ENCODE peak calls at places on chromosome 22, in four cellular contexts. G is endothelial cell, N is brain microvascular endothelial cell, C is CD14-positive monocyte. S is an unnamed sample.

GRCh38 chr22:44685384-44686056 is 16.5 kb upstream of the PRR5 start:
- DNase-seq in N (peak), C (peak), G (no peak), S (no peak)

GRCh38 chr22:44985906-44986527 is 23.8 kb downstream of the PHF21B start:
- DNase-seq in C (no peak), G (no peak), N (no peak), S (no peak)

GRCh38 chr22:31346733-31347250 is 646 bp upstream of the PATZ1 start:
- DNase-seq in N (no peak), C (no peak), G (peak), S (no peak)

GRCh38 chr22:41557401-41558240 is 3.2 kb upstream of the CSDC2 start:
- DNase-seq in C (no peak), N (peak), G (no peak), S (no peak)

GRCh38 chr22:16131918-16132317 is 442.1 kb downstream of the POTEH start:
- DNase-seq in C (no peak), N (no peak), G (no peak), S (peak)

GRCh38 chr22:42320463-42321416 is 50.3 kb upstream of the TCF20 start:
- DNase-seq in N (no peak), G (no peak), C (no peak), S (no peak)

GRCh38 chr22:19877626-19878339 is 23.1 kb upstream of the GNB1L start:
- DNase-seq in C (peak), G (no peak), N (peak), S (peak)

GRCh38 chr22:20741634-20742581 is 32.0 kb upstream of the SERPIND1 start:
- DNase-seq in C (no peak), G (peak), N (peak), S (no peak)

GRCh38 chr22:27045103-27045940 is 387.9 kb downstream of the MIAT start:
- DNase-seq in N (peak), C (no peak), G (no peak), S (no peak)

GRCh38 chr22:50304528-50305392 is 2.7 kb downstream of the PLXNB2 start:
- DNase-seq in N (no peak), G (no peak), C (peak), S (no peak)

GRCh38 chr22:44516841-44517240 is 18.8 kb upstream of the RTL6 start:
- DNase-seq in N (no peak), G (no peak), C (no peak), S (no peak)

GRCh38 chr22:44347098-44347497 is 34.3 kb upstream of the SHISAL1 start:
- DNase-seq in C (no peak), N (peak), G (no peak), S (no peak)

GRCh38 chr22:20219667-20220628 is 48.2 kb downstream of the RTN4R start:
- DNase-seq in C (no peak), N (no peak), G (no peak), S (no peak)

GRCh38 chr22:28394711-28395110 is 284.9 kb downstream of the TTC28 start:
- DNase-seq in G (no peak), C (no peak), N (no peak), S (no peak)

GRCh38 chr22:31488346-31488883 is 1.2 kb downstream of the EIF4ENIF1 start:
- DNase-seq in C (no peak), N (no peak), G (no peak), S (no peak)

GRCh38 chr22:45468872-45469572 is 33.7 kb upstream of the FBLN1 start:
- DNase-seq in G (no peak), N (peak), C (no peak), S (peak)

GRCh38 chr22:43847376-43848289 is 14.7 kb downstream of the SULT4A1 start:
- DNase-seq in C (peak), G (no peak), N (no peak), S (peak)

GRCh38 chr22:42683599-42684283 is 34.5 kb upstream of the CYB5R3 start:
- DNase-seq in C (no peak), N (no peak), G (no peak), S (no peak)

GRCh38 chr22:29528144-29528543 is 25.4 kb downstream of the THOC5 start:
- DNase-seq in N (no peak), C (no peak), G (no peak), S (peak)

GRCh38 chr22:29521526-29521925 is 32.0 kb downstream of the THOC5 start:
- DNase-seq in C (no peak), N (no peak), G (no peak), S (no peak)

GRCh38 chr22:29520851-29521250 is 32.7 kb downstream of the THOC5 start:
- DNase-seq in N (peak), G (no peak), C (no peak), S (no peak)

GRCh38 chr22:29523761-29524160 is 29.8 kb downstream of the THOC5 start:
- DNase-seq in G (no peak), C (no peak), N (no peak), S (no peak)

DNA sequence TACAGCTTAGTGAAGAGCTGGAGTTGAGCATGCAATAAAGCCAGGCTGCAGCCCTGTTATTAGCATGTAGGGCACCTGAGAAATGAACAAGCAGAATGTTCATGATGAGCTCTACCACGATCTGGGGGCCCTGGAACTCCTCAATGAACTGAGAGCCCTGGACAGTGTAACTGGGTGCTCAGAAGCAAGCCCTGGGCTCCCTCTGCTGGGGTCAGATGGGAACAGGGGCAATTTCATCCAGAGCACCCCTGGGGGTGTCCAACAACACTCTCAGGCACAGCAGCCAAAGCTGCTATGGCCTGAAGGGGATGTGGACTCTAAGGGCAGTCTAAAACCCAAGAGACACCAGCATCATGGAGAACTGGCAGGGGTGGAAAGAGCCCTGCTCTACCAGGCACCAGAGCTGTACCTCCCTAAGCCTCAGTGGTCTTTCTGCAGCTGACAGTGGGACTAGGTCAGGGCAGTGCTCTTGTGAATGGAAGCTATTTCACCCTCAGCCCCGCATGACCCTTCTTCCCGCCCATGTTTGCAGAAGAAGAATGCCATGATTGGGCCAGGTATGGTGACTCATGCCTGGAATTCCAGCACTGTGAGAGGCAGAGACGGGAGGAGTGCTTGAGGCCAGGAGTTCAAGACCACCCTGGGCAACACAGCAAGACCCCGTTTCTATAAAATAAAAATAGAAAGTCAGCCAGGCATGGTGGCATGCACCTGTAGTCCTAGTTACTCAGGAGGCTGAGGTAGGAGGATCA is 28.9 kb downstream of the THOC5 start:
- DNase-seq in C (no peak), N (peak), G (peak), S (peak)
- TF ChIP-seq CTCF in C (peak), N (peak), G (peak), S (peak)

GRCh38 chr22:46533434-46533833 is 4.0 kb downstream of the CELSR1 start:
- DNase-seq in G (no peak), C (no peak), N (no peak), S (peak)
- TF ChIP-seq CTCF in G (no peak), C (no peak), N (no peak), S (no peak)

GRCh38 chr22:22552630-22553029 is 6.4 kb downstream of the PRAME start:
- DNase-seq in C (no peak), N (no peak), G (peak), S (no peak)
- TF ChIP-seq CTCF in C (no peak), N (no peak), G (no peak), S (no peak)

GRCh38 chr22:49258107-49259010 is 569.3 kb downstream of the BRD1 start:
- DNase-seq in C (no peak), N (no peak), G (no peak), S (peak)
- TF ChIP-seq CTCF in C (no peak), N (no peak), G (no peak), S (no peak)

DNA sequence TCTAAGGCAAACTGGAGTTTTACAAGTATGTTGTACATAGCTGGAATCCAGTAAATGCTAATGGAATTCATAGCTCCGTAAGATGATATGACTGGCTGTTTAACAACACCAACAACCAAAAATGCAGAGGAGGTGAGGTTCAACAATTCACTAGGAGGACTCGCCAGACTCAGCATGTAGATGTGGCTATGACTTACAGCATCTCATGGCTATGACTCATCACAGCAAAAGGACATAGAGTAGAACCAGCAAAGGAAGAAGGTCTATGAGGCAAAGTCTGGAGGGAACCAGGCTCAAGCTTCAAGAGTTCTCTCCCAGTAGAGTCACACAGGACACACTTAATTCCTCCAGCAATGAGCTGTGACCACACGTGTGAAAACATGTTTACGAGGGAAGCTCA is 116.9 kb downstream of the LARGE1 start:
- DNase-seq in C (no peak), G (no peak), N (peak), S (no peak)
- TF ChIP-seq CTCF in C (no peak), G (no peak), N (no peak), S (no peak)

DNA sequence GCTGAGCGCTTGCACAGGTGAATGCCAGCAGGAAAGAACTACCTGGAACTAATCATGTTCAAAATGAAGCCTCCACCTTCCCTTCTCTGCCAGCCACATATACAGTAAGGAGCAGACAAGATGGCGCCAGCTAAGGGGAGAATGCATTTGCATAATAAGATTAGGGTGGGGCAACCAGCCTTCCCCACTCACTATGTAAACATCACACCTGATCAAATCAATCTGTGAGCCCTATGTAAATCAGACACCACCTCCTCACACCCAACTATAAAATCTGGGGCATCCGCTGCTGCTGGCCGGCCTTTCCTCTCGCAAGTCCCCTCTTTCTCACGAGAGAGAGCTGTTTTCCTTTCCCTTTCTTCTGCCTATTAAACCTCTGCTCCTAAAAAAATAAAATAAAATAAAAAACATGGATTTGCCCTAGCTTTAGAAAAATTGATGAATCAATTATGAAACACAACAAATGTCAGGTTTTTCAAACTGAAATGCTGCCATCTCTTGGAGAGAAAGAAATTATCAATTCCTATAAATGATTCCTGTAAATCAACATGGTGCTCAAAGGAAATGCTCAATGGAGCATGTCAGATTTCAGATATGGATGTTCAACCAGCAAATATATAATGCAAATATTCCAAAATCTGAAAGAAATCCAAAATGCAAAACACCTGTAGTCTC is 108.9 kb downstream of the SGSM3 start:
- DNase-seq in C (no peak), N (no peak), G (no peak), S (no peak)
- TF ChIP-seq CTCF in C (no peak), N (no peak), G (no peak), S (peak)

GRCh38 chr22:38259370-38259769 is 13.4 kb downstream of the TMEM184B start:
- DNase-seq in N (no peak), C (no peak), G (no peak), S (no peak)

GRCh38 chr22:38257170-38257569 is 15.6 kb downstream of the TMEM184B start:
- DNase-seq in C (no peak), G (no peak), N (no peak), S (no peak)

GRCh38 chr22:38258895-38259294 is 13.9 kb downstream of the TMEM184B start:
- DNase-seq in G (no peak), C (no peak), N (peak), S (no peak)

GRCh38 chr22:38255697-38256096 is 17.1 kb downstream of the TMEM184B start:
- DNase-seq in N (no peak), C (no peak), G (no peak), S (no peak)

GRCh38 chr22:38257650-38258246 is 15.1 kb downstream of the TMEM184B start:
- DNase-seq in N (no peak), G (no peak), C (no peak), S (no peak)
- TF ChIP-seq CTCF in N (no peak), G (no peak), C (no peak), S (no peak)

S was measured in chondrocyte.